ENCODE peak calls at places on chromosome 13, in seven cellular contexts. H is RWPE1; D is heart right ventricle; A is tibial artery; P is CD4-positive, alpha-beta T cell; I is fibroblast of lung; L is CD8-positive, alpha-beta memory T cell. N is an unnamed sample.
A peak's percentile ranks its signal among the peaks of the same experiment; 100 is the strongest.

GRCh38 chr13:106520205-106521004 is 15.1 kb downstream of the EFNB2 start:
- DNase-seq in L (no peak), I (no peak), D (no peak), H (no peak), P (no peak), A (no peak), N (no peak)

GRCh38 chr13:31274345-31274870 is 74.6 kb downstream of the B3GLCT start:
- DNase-seq in D (peak; percentile 19), I (peak; percentile 84), P (no peak), L (no peak), H (no peak), A (no peak), N (no peak)

GRCh38 chr13:30759748-30760147 is 24.4 kb downstream of the ALOX5AP start:
- DNase-seq in I (peak; percentile 64), L (no peak), D (no peak), H (no peak), P (no peak), A (no peak), N (no peak)

GRCh38 chr13:100648354-100648753 is 26.2 kb downstream of the TMTC4 start:
- DNase-seq in I (no peak), A (no peak), H (no peak), P (no peak), L (no peak), D (no peak), N (no peak)

GRCh38 chr13:101433895-101434294 is 17.6 kb upstream of the NALCN start:
- DNase-seq in P (no peak), D (no peak), L (no peak), A (no peak), I (peak; percentile 58), H (no peak), N (no peak)

GRCh38 chr13:49561064-49561410 is 24.3 kb downstream of the RCBTB1 start:
- DNase-seq in A (no peak), P (no peak), I (peak; percentile 22), L (no peak), H (no peak), D (peak; percentile 39), N (no peak)

GRCh38 chr13:33611016-33611805 is 206.7 kb upstream of the RFC3 start:
- DNase-seq in I (peak; percentile 85), L (no peak), H (no peak), D (peak; percentile 78), A (peak; percentile 77), P (no peak), N (no peak)

GRCh38 chr13:27621366-27622101 is at the start of gene POLR1D:
- DNase-seq in A (peak; percentile 90), I (peak; percentile 63), P (peak; percentile 86), L (peak; percentile 75), D (peak; percentile 80), H (peak; percentile 86), N (peak; percentile 87)

GRCh38 chr13:107367258-107367657 is 799.3 kb upstream of the ARGLU1 start:
- DNase-seq in L (no peak), A (no peak), P (no peak), H (no peak), D (no peak), I (peak; percentile 48), N (no peak)

GRCh38 chr13:28542804-28543203 is 47.9 kb upstream of the FLT1 start:
- DNase-seq in L (no peak), I (no peak), P (no peak), H (no peak), A (no peak), D (no peak), N (no peak)

GRCh38 chr13:33150662-33151061 is 134.4 kb downstream of the KL start:
- DNase-seq in D (no peak), I (no peak), A (no peak), P (no peak), H (no peak), L (no peak), N (no peak)

GRCh38 chr13:67101730-67102467 is 128.2 kb downstream of the PCDH9 start:
- DNase-seq in H (no peak), P (no peak), D (no peak), I (peak; percentile 41), A (no peak), L (no peak), N (no peak)

DNA sequence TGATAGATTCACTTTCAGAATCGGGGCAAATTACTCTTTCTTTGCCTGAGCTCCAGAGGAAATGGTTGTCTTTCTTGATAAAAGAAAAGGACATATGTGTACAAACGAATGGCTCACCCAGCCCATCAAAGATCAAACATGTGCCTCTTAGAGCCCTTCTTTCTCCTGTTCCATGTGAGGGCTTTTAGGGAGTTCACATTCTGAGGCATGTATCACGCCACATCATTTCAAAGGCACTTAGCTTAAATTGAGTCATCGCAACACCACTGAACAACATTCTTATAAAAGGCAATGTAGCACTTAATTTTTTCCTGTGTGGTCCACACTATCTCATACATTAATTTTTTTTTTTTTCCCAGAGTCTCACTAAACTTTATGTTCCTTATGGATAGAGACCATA is 521.0 kb downstream of the SUCLA2 start:
- DNase-seq in I (peak; percentile 95), L (no peak), A (no peak), D (no peak), P (no peak), H (peak; percentile 43), N (no peak)
- H3K27ac ChIP-seq in I (peak overlapping the region; percentile 72), L (no peak overlapping the region), A (no peak overlapping the region), D (no peak overlapping the region), P (no peak overlapping the region), H (peak overlapping the region; percentile 30), N (no peak overlapping the region)

GRCh38 chr13:104491951-104492350 is 1425.7 kb upstream of the SLC10A2 start:
- DNase-seq in P (no peak), L (no peak), D (no peak), A (no peak), H (no peak), I (no peak), N (no peak)
- H3K27ac ChIP-seq in P (no peak overlapping the region), L (no peak overlapping the region), D (no peak overlapping the region), A (no peak overlapping the region), H (no peak overlapping the region), I (no peak overlapping the region), N (no peak overlapping the region)

DNA sequence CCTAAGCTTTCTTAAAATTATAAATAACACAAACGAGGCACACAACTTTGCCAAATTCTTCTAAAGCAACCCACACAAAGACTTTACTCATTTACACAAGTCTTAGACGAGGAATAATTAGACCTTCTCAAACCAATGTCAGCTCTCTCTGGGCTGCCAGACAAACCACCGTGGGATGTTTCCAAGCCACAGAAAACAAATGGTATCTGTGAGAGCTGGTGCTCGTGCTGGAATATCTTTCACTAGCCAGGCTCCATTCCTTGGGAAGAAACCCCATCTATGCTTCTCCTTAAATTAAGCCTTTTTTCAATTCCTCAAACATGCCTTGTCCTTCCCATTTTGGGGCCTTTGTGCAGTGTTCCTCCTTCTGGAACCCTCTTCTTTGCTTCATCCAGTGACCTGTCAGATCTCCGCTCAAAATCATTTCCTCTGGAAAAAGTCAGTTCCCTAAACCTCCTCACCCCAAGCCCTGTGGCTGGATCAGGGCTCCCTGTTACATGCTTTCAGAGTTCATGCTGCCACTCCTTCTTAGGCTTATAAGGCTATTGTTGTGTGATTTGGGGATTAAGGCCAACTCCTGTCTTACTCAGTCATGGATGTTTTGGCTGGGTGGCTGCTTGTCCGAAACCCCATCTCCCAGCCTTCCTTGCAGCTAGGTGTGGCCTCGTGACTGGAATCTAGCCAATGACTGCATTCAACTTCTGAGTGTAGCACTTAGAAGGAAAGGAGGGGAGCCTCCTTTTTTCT is 64.2 kb upstream of the GTF2F2 start:
- DNase-seq in D (peak; percentile 14), P (no peak), I (peak; percentile 88), A (no peak), L (no peak), H (peak; percentile 47), N (peak; percentile 91)
- H3K27ac ChIP-seq in D (peak overlapping the region; percentile 8), P (no peak overlapping the region), I (peak overlapping the region; percentile 63), A (no peak overlapping the region), L (no peak overlapping the region), H (peak overlapping the region; percentile 97), N (peak overlapping the region; percentile 99)

GRCh38 chr13:110680852-110681251 is 25.1 kb downstream of the CARS2 start:
- DNase-seq in P (no peak), A (no peak), I (no peak), D (no peak), H (peak; percentile 23), L (no peak), N (no peak)
- H3K27ac ChIP-seq in P (no peak overlapping the region), A (no peak overlapping the region), I (no peak overlapping the region), D (no peak overlapping the region), H (no peak overlapping the region), L (no peak overlapping the region), N (no peak overlapping the region)

GRCh38 chr13:112929778-112930055 is 39.3 kb upstream of the MCF2L start:
- DNase-seq in L (no peak), P (no peak), H (no peak), D (no peak), I (no peak), A (no peak), N (no peak)
- H3K27ac ChIP-seq in L (no peak overlapping the region), P (no peak overlapping the region), H (no peak overlapping the region), D (no peak overlapping the region), I (no peak overlapping the region), A (no peak overlapping the region), N (no peak overlapping the region)

DNA sequence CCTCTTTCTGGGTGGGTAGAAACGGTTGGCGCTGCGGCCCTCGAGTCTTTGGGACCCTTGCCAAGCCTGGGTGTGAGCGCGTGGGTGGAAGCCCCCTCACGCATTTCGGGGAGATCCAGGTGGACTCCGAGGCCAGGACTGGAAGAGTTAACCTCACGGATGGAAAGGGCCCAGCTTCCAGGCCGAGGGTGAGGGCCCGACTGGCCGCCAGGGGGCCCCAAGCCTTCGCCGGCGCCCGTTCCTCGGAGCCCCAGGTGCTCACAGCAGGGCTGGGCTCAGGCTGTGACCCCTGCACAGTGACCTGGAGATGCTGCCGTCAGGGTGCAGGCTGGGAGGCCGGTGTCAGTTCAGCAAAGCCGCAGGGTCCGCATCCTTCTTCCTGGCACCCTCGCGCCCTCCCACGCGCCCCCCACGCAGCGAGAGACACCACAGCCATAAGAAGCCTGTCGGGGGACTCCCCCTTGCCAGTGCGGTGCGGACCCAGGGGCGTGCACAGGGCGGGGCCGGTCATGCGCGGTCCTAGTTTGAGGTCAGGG is 34.2 kb upstream of the TMEM255B start:
- DNase-seq in I (peak; percentile 66), A (peak; percentile 85), D (peak; percentile 84), P (peak; percentile 87), H (peak; percentile 64), L (peak; percentile 79), N (no peak)
- H3K27ac ChIP-seq in I (no peak overlapping the region), A (no peak overlapping the region), D (peak overlapping the region; percentile 56), P (peak overlapping the region; percentile 77), H (peak overlapping the region; percentile 89), L (peak overlapping the region; percentile 45), N (peak overlapping the region; percentile 34)

GRCh38 chr13:110392510-110393233 is 85.6 kb downstream of the COL4A2 start:
- DNase-seq in A (no peak), I (peak; percentile 91), P (no peak), L (no peak), H (no peak), D (no peak), N (no peak)
- H3K27ac ChIP-seq in A (peak overlapping the region; percentile 86), I (peak overlapping the region; percentile 93), P (no peak overlapping the region), L (no peak overlapping the region), H (no peak overlapping the region), D (peak overlapping the region; percentile 73), N (no peak overlapping the region)

GRCh38 chr13:37059848-37060192 is 332 bp upstream of the SUPT20H start:
- DNase-seq in L (no peak), P (no peak), H (no peak), D (no peak), A (no peak), I (no peak), N (no peak)
- H3K27ac ChIP-seq in L (peak overlapping the region; percentile 96), P (peak overlapping the region; percentile 93), H (peak overlapping the region; percentile 86), D (peak overlapping the region; percentile 99), A (peak overlapping the region; percentile 95), I (peak overlapping the region; percentile 96), N (peak overlapping the region; percentile 73)

N was measured in epithelial cell of prostate.